ENCODE peak calls at places on chromosomes 3 and 15, in five cellular contexts. Z is DMS153, M is WTC11, P is iPS-NIHi11, I is NCI-H1105. N is an unnamed sample.

GRCh38 chr15:92115834-92116233 is 262.3 kb downstream of the SLCO3A1 start:
- DNase-seq in Z (no peak), M (no peak), P (no peak), I (no peak), N (no peak)

GRCh38 chr3:61417352-61417751 is 144.0 kb upstream of the PTPRG start:
- DNase-seq in Z (no peak), M (no peak), P (no peak), I (no peak), N (no peak)

GRCh38 chr15:45618813-45619212 is 16.0 kb upstream of the SQOR start:
- DNase-seq in Z (no peak), M (no peak), P (peak; percentile 31), I (no peak), N (no peak)

GRCh38 chr3:69930564-69930963 is 69.0 kb upstream of the SAMMSON start:
- DNase-seq in Z (no peak), M (no peak), P (no peak), I (no peak), N (no peak)

GRCh38 chr15:77104155-77104554 is 33.2 kb upstream of the TSPAN3 start:
- DNase-seq in Z (no peak), M (no peak), P (no peak), I (no peak), N (no peak)

GRCh38 chr3:148532774-148533173 is 164.9 kb upstream of the AGTR1 start:
- DNase-seq in Z (no peak), M (no peak), P (no peak), I (no peak), N (no peak)

GRCh38 chr15:60626669-60627068 is 147.7 kb upstream of the ICE2 start:
- DNase-seq in Z (no peak), M (no peak), P (no peak), I (no peak), N (no peak)

GRCh38 chr15:63492541-63493077 is 11.8 kb upstream of the USP3 start:
- DNase-seq in Z (no peak), M (no peak), P (no peak), I (no peak), N (no peak)

GRCh38 chr15:97652700-97653167 is 307.8 kb upstream of the ARRDC4 start:
- DNase-seq in Z (peak; percentile 63), M (peak; percentile 50), P (peak; percentile 22), I (peak; percentile 47), N (peak; percentile 38)

GRCh38 chr15:47725924-47726323 is 8.6 kb downstream of the SEMA6D start:
- DNase-seq in Z (no peak), M (no peak), P (no peak), I (no peak), N (no peak)

GRCh38 chr3:24830230-24831152 is 335.8 kb upstream of the THRB start:
- DNase-seq in Z (no peak), M (peak; percentile 21), P (peak; percentile 33), I (peak; percentile 18), N (peak; percentile 53)

GRCh38 chr3:72041531-72041930 is 256.6 kb upstream of the PROK2 start:
- DNase-seq in Z (no peak), M (no peak), P (no peak), I (no peak), N (no peak)

GRCh38 chr3:39910828-39911464 is 101.5 kb downstream of the MYRIP start:
- DNase-seq in Z (no peak), M (no peak), P (no peak), I (no peak), N (no peak)

GRCh38 chr3:177281292-177281942 is 84.1 kb upstream of the TBL1XR1 start:
- DNase-seq in Z (no peak), M (no peak), P (no peak), I (no peak), N (no peak)

N was measured in H7.